ENCODE peak calls at places on chromosomes 7 and 10, in six cellular contexts. D is HCT116, Q is RWPE1, P is brain microvascular endothelial cell, H is mammary epithelial cell, U is thoracic aorta. C is an unnamed sample.

GRCh38 chr10:124685251-124685650 is 58.9 kb downstream of the FAM53B start:
- DNase-seq in H (no peak), P (no peak), D (no peak), U (no peak), Q (no peak), C (no peak)

GRCh38 chr7:99106411-99106810 is 37.5 kb downstream of the SMURF1 start:
- DNase-seq in Q (no peak), D (no peak), U (no peak), H (no peak), P (no peak), C (no peak)

GRCh38 chr10:48505394-48506112 is 99.3 kb downstream of the ARHGAP22 start:
- DNase-seq in Q (no peak), P (no peak), H (no peak), U (no peak), D (no peak), C (no peak)

GRCh38 chr10:4201866-4202825 is 417.1 kb upstream of the KLF6 start:
- DNase-seq in H (no peak), U (no peak), Q (no peak), P (no peak), D (no peak), C (no peak)

GRCh38 chr7:115097175-115097671 is 175.3 kb downstream of the MDFIC start:
- DNase-seq in H (peak), P (peak), Q (peak), D (peak), U (no peak), C (peak)

GRCh38 chr7:71625534-71625933 is 493.6 kb downstream of the GALNT17 start:
- DNase-seq in Q (no peak), D (no peak), P (no peak), H (no peak), U (no peak), C (no peak)

GRCh38 chr7:98872328-98872924 is 2.6 kb upstream of the TMEM130 start:
- DNase-seq in Q (no peak), U (no peak), P (no peak), H (no peak), D (no peak), C (no peak)

GRCh38 chr7:149624006-149624405 is 126.4 kb upstream of the ZNF746 start:
- DNase-seq in P (peak), D (no peak), Q (peak), U (no peak), H (peak), C (no peak)

GRCh38 chr7:78479348-78479747 is 680.8 kb downstream of the PHTF2 start:
- DNase-seq in U (no peak), Q (no peak), D (no peak), P (no peak), H (no peak), C (no peak)

GRCh38 chr10:106929291-106929925 is 235.1 kb downstream of the SORCS1 start:
- DNase-seq in P (no peak), D (no peak), H (no peak), U (no peak), Q (no peak), C (no peak)

GRCh38 chr10:51397695-51398094 is 301.7 kb downstream of the CSTF2T start:
- DNase-seq in Q (peak), U (peak), D (no peak), P (peak), H (peak), C (peak)

GRCh38 chr7:80218723-80219122 is 84.1 kb downstream of the GNAI1 start:
- DNase-seq in Q (peak), D (peak), P (peak), H (peak), U (no peak), C (peak)

GRCh38 chr7:101163281-101164070 is 1.9 kb downstream of the VGF start:
- DNase-seq in U (no peak), P (no peak), Q (peak), D (peak), H (peak), C (no peak)

GRCh38 chr7:151700621-151701185 is 176.2 kb downstream of the PRKAG2 start:
- DNase-seq in U (no peak), P (peak), D (no peak), Q (no peak), H (peak), C (no peak)

GRCh38 chr7:16062269-16062668 is 359.1 kb downstream of the CRPPA start:
- DNase-seq in Q (no peak), U (no peak), H (peak), D (no peak), P (peak), C (no peak)

GRCh38 chr7:116269466-116269865 is 59.1 kb downstream of the TES start:
- DNase-seq in H (no peak), P (no peak), D (no peak), U (no peak), Q (no peak), C (no peak)
- H3K27ac ChIP-seq in H (no peak), P (no peak), D (no peak), U (no peak), Q (no peak), C (no peak)

GRCh38 chr10:13633689-13634088 is 46.9 kb downstream of the PRPF18 start:
- DNase-seq in D (no peak), P (peak), U (no peak), Q (no peak), H (no peak), C (no peak)

GRCh38 chr10:13632407-13632806 is 45.6 kb downstream of the PRPF18 start:
- DNase-seq in U (no peak), Q (no peak), D (no peak), H (no peak), P (no peak), C (no peak)

GRCh38 chr10:13634207-13634606 is 47.4 kb downstream of the PRPF18 start:
- DNase-seq in U (no peak), P (no peak), D (no peak), Q (no peak), H (no peak), C (no peak)

GRCh38 chr10:13631594-13631993 is 44.8 kb downstream of the PRPF18 start:
- DNase-seq in H (no peak), P (no peak), Q (no peak), D (no peak), U (no peak), C (no peak)

DNA sequence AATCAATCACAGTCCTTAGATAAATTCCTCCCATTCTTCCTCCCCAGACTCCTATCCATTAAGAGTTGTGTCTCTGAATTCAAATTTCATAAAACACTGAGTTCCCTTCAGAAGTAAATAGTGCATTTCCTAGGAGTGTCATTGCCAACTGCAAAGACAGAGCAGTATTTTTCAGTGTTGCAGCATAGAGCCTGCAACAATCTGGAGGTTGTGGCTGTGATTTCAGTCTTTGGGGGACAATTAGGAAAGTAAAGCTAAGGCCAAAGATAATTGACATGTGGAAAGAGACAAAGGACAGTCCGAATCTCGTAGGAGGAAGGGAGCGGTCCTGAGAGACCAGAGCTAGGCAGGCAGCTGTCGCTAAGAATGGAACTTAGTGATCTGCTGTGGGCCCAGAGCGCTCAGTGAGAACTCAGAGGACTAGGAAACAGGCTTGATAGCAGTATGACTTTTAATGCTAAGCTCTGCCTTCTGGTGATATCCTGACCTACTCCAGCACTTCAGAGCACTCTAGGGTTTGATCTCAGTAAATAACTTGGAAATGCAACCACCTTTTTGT is 46.2 kb downstream of the PRPF18 start:
- DNase-seq in P (no peak), U (no peak), Q (no peak), H (no peak), D (no peak), C (no peak)
- H3K27ac ChIP-seq in P (peak), U (peak), Q (no peak), H (no peak), D (no peak), C (no peak)

GRCh38 chr7:83161851-83162401 is 758 bp downstream of the PCLO start:
- DNase-seq in U (no peak), Q (no peak), P (no peak), D (no peak), H (peak), C (no peak)
- H3K27ac ChIP-seq in U (no peak), Q (peak), P (no peak), D (peak), H (peak), C (peak)

GRCh38 chr7:137546671-137547070 is 203.1 kb upstream of the PTN start:
- DNase-seq in Q (no peak), H (peak), U (no peak), P (peak), D (no peak), C (no peak)
- H3K27ac ChIP-seq in Q (no peak), H (no peak), U (no peak), P (no peak), D (no peak), C (no peak)